ENCODE peak calls at places on chromosomes 2 and 18, in eight cellular contexts. Z is spleen; Y is ascending aorta; I is HepG2; G is CD4-positive, CD25-positive, alpha-beta regulatory T cell; U is adrenal gland; H is right lobe of liver; E is tibial artery. J is an unnamed sample.

GRCh38 chr18:9569178-9569577 is 45.2 kb downstream of the PPP4R1 start:
- DNase-seq in E (no peak), H (no peak), Y (no peak), I (no peak), U (no peak), Z (no peak), G (no peak), J (no peak)

GRCh38 chr18:59660976-59661743 is 36.1 kb downstream of the CCBE1 start:
- DNase-seq in I (no peak), E (no peak), H (no peak), Z (no peak), U (no peak), G (no peak), Y (no peak), J (no peak)

GRCh38 chr2:18949871-18950597 is 360.7 kb upstream of the NT5C1B start:
- DNase-seq in E (no peak), I (no peak), U (peak), G (no peak), Y (no peak), H (no peak), Z (no peak), J (no peak)

GRCh38 chr2:159460227-159460626 is 156.1 kb downstream of the BAZ2B start:
- DNase-seq in Z (no peak), E (no peak), G (no peak), Y (no peak), H (no peak), I (no peak), U (no peak), J (no peak)

GRCh38 chr2:84906900-84907714 is 1.7 kb downstream of the TMSB10 start:
- DNase-seq in I (peak), Y (no peak), Z (peak), H (peak), G (peak), E (peak), U (peak), J (no peak)

GRCh38 chr2:48399828-48400552 is 130.0 kb upstream of the STON1 start:
- DNase-seq in Z (no peak), E (no peak), U (no peak), H (no peak), G (no peak), I (no peak), Y (no peak), J (no peak)

GRCh38 chr2:156565066-156565710 is 129.0 kb downstream of the GPD2 start:
- DNase-seq in Y (no peak), Z (no peak), H (no peak), I (no peak), U (no peak), G (no peak), E (no peak), J (no peak)

GRCh38 chr2:38277245-38278119 is 99.6 kb downstream of the ATL2 start:
- DNase-seq in U (no peak), H (no peak), E (no peak), Z (no peak), I (peak), G (no peak), Y (no peak), J (no peak)

GRCh38 chr2:128414946-128415767 is 96.5 kb upstream of the HS6ST1 start:
- DNase-seq in I (no peak), H (no peak), Z (peak), E (peak), U (no peak), Y (no peak), G (no peak), J (no peak)

GRCh38 chr18:41646915-41647314 is 308.1 kb upstream of the PIK3C3 start:
- DNase-seq in U (no peak), H (no peak), I (no peak), G (no peak), E (no peak), Z (no peak), Y (no peak), J (no peak)

GRCh38 chr18:57150828-57151227 is 3.9 kb downstream of the BOD1L2 start:
- DNase-seq in H (no peak), I (no peak), E (no peak), Z (no peak), G (no peak), U (no peak), Y (no peak), J (no peak)

GRCh38 chr2:201118957-201119848 is 3.2 kb downstream of the CFLAR start:
- DNase-seq in G (peak), E (no peak), I (no peak), U (no peak), Y (no peak), H (no peak), Z (no peak), J (no peak)

GRCh38 chr2:151827564-151828142 is 568 bp downstream of the ARL5A start:
- DNase-seq in G (no peak), E (peak), Z (peak), H (no peak), Y (no peak), I (peak), U (peak), J (no peak)

GRCh38 chr2:239956818-239957261 is 68.3 kb downstream of the NDUFA10 start:
- DNase-seq in I (no peak), E (peak), Y (no peak), G (no peak), U (no peak), H (peak), Z (peak), J (no peak)

GRCh38 chr2:95054016-95054415 is 28.5 kb downstream of the MAL start:
- DNase-seq in Y (no peak), E (no peak), Z (peak), U (no peak), I (no peak), H (no peak), G (no peak), J (no peak)

GRCh38 chr2:58042486-58042970 is 4.1 kb upstream of the VRK2 start:
- DNase-seq in Z (no peak), U (peak), I (peak), E (no peak), G (no peak), H (no peak), Y (no peak), J (no peak)

GRCh38 chr2:71702071-71702970 is 249.0 kb downstream of the DYSF start:
- DNase-seq in G (no peak), Z (peak), U (no peak), E (peak), Y (no peak), I (no peak), H (no peak), J (no peak)

GRCh38 chr2:71250945-71251344 is 24.0 kb upstream of the PAIP2B start:
- DNase-seq in Z (no peak), G (no peak), I (no peak), U (no peak), E (no peak), Y (no peak), H (no peak), J (no peak)

GRCh38 chr2:7203056-7203467 is 285.9 kb downstream of the RNF144A start:
- DNase-seq in G (peak), H (no peak), I (peak), E (no peak), Y (no peak), Z (no peak), U (peak), J (no peak)

GRCh38 chr2:131146255-131146654 is 41.1 kb downstream of the PLEKHB2 start:
- DNase-seq in E (no peak), Z (no peak), Y (no peak), I (no peak), G (no peak), H (no peak), U (no peak), J (no peak)

GRCh38 chr2:112031916-112032582 is 23.0 kb upstream of the TMEM87B start:
- DNase-seq in Z (no peak), G (no peak), I (no peak), E (no peak), Y (no peak), U (no peak), H (no peak), J (no peak)

GRCh38 chr2:74499269-74499939 is at the start of gene LBX2:
- DNase-seq in U (no peak), G (peak), H (no peak), Z (peak), I (no peak), Y (no peak), E (no peak), J (no peak)

GRCh38 chr2:86006524-86006923 is 99.2 kb downstream of the POLR1A start:
- DNase-seq in Z (no peak), G (no peak), Y (no peak), H (no peak), E (no peak), I (no peak), U (no peak), J (no peak)

GRCh38 chr2:45987856-45988255 is 309.4 kb upstream of the EPAS1 start:
- DNase-seq in H (no peak), E (no peak), Y (no peak), U (no peak), Z (no peak), G (no peak), I (no peak), J (no peak)

GRCh38 chr2:221289389-221289788 is 282.7 kb downstream of the EPHA4 start:
- DNase-seq in I (no peak), U (no peak), H (no peak), Y (no peak), G (no peak), Z (no peak), E (no peak), J (no peak)

GRCh38 chr2:12950957-12951656 is 234.4 kb downstream of the TRIB2 start:
- DNase-seq in Z (no peak), E (no peak), I (no peak), G (no peak), U (no peak), Y (no peak), H (no peak), J (no peak)

GRCh38 chr2:101251844-101252407 is 760 bp upstream of the CNOT11 start:
- DNase-seq in U (no peak), E (no peak), I (peak), G (peak), Y (no peak), Z (no peak), H (no peak), J (no peak)

GRCh38 chr2:191869178-191869577 is 22.3 kb upstream of the CAVIN2 start:
- DNase-seq in U (no peak), E (no peak), Y (no peak), G (no peak), Z (no peak), I (peak), H (no peak), J (no peak)

GRCh38 chr18:9091066-9091476 is 11.4 kb upstream of the NDUFV2 start:
- DNase-seq in E (no peak), U (no peak), G (peak), Z (no peak), I (no peak), Y (no peak), H (no peak), J (no peak)

GRCh38 chr2:60710707-60711106 is 45.4 kb upstream of the PAPOLG start:
- DNase-seq in G (no peak), Y (peak), E (peak), I (no peak), Z (no peak), H (no peak), U (peak), J (no peak)

GRCh38 chr2:197804758-197805597 is 585 bp downstream of the PLCL1 start:
- DNase-seq in Y (no peak), E (peak), G (peak), H (peak), U (peak), Z (peak), I (no peak), J (peak)

GRCh38 chr2:237262838-237263771 is 150.9 kb downstream of the COL6A3 start:
- DNase-seq in E (no peak), H (no peak), U (no peak), Y (no peak), I (no peak), Z (no peak), G (no peak), J (no peak)

GRCh38 chr2:86393521-86394490 is 47.4 kb upstream of the KDM3A start:
- DNase-seq in E (no peak), I (no peak), Y (no peak), H (no peak), Z (no peak), G (no peak), U (no peak), J (no peak)

GRCh38 chr2:241613018-241613780 is 23.8 kb downstream of the THAP4 start:
- DNase-seq in U (no peak), H (no peak), Y (no peak), E (no peak), Z (no peak), G (no peak), I (no peak), J (no peak)

GRCh38 chr2:233801357-233802131 is 23.4 kb downstream of the MROH2A start:
- DNase-seq in E (peak), Z (peak), H (no peak), G (no peak), Y (no peak), I (no peak), U (no peak), J (no peak)

GRCh38 chr2:107932986-107933385 is 53.3 kb upstream of the SLC5A7 start:
- DNase-seq in Y (no peak), Z (no peak), G (no peak), I (no peak), U (no peak), E (no peak), H (no peak), J (no peak)

GRCh38 chr2:45962522-45962921 is 311.0 kb downstream of the PRKCE start:
- DNase-seq in E (peak), G (no peak), I (no peak), Z (no peak), Y (no peak), H (peak), U (peak), J (peak)

GRCh38 chr2:120066708-120067547 is 54.1 kb downstream of the EPB41L5 start:
- DNase-seq in I (peak), G (no peak), Z (no peak), H (no peak), Y (no peak), E (no peak), U (no peak), J (no peak)

GRCh38 chr2:132448771-132449170 is 32.2 kb downstream of the GPR39 start:
- DNase-seq in Y (no peak), G (no peak), Z (no peak), U (peak), I (no peak), H (no peak), E (no peak), J (no peak)

GRCh38 chr2:132446460-132446859 is 29.9 kb downstream of the GPR39 start:
- DNase-seq in G (no peak), I (no peak), Y (no peak), E (no peak), U (no peak), Z (no peak), H (no peak), J (no peak)

GRCh38 chr2:132443106-132443505 is 26.5 kb downstream of the GPR39 start:
- DNase-seq in H (no peak), E (no peak), Z (no peak), Y (no peak), U (no peak), G (no peak), I (no peak), J (no peak)

GRCh38 chr2:132449868-132450267 is 33.3 kb downstream of the GPR39 start:
- DNase-seq in E (no peak), Z (no peak), Y (no peak), H (no peak), G (no peak), I (no peak), U (no peak), J (no peak)

DNA sequence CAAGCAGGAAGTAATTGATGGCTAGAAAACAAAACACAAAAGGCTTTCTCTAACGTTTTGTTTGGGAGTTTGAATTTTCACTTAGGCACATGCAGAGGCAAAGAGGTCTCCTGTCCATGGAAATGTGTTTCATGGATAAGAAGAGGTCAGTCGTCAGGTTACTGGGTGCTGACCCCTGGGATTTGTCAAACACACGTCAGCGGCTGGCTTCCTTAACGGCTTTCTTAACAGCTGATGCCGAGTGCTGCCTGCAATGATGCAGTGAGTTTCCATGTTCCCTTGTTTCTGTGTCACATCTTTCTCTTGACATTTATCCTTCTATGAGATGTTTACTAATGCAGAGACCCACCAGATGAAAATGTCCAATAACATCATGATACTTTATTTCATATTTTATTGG is 31.7 kb downstream of the GPR39 start:
- DNase-seq in I (no peak), Z (no peak), U (no peak), G (no peak), H (no peak), Y (no peak), E (no peak), J (no peak)
- H3K4me3 ChIP-seq in I (no peak), Z (no peak), U (no peak), G (no peak), H (no peak), Y (no peak), E (no peak), J (no peak)

GRCh38 chr18:48663931-48664847 is 125.4 kb downstream of the CTIF start:
- DNase-seq in Y (no peak), H (peak), Z (peak), G (peak), E (peak), I (peak), U (peak), J (no peak)

GRCh38 chr18:48660346-48661228 is 121.8 kb downstream of the CTIF start:
- DNase-seq in Y (no peak), E (no peak), H (no peak), I (no peak), U (peak), Z (no peak), G (no peak), J (no peak)

GRCh38 chr18:48661421-48661820 is 122.6 kb downstream of the CTIF start:
- DNase-seq in H (no peak), U (no peak), Z (no peak), Y (no peak), E (no peak), G (no peak), I (no peak), J (no peak)

GRCh38 chr18:48663096-48663930 is 124.5 kb downstream of the CTIF start:
- DNase-seq in Y (no peak), H (no peak), I (no peak), E (peak), Z (no peak), U (no peak), G (no peak), J (no peak)

DNA sequence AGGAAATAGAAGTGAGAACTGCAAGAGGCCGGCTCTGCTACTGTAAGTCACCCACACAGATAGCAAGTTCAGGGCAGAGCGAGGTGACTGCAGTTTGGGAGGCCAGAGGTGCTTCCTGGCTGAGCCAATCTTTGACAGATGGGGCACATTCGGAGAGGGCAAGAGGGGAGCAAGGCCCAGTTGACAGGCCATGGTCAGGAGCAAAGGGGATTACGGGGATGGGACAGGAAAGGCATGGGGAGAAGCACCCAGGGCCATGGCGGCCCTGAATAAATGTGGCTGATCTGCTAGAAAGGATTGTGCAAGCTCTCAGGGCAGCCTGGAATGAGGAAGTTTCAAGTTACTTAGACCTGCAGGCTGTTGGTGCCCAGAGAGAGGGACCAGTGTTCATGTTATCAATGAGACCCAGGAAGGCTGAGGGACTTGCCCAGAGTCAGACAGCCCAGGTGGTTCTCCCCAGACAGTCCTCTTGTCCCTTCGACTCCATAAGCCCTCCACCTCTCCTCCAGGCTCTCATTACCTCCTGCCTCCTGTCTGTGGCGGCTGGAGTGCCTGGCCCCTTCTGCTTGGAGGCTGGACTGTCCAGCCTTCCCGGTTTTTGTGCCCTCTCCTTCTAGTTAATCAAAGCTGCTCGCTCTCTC is 123.3 kb downstream of the CTIF start:
- DNase-seq in I (peak), H (no peak), U (peak), E (peak), G (no peak), Z (no peak), Y (no peak), J (no peak)
- H3K27ac ChIP-seq in I (peak), H (no peak), U (no peak), E (peak), G (no peak), Z (no peak), Y (no peak), J (no peak)

DNA sequence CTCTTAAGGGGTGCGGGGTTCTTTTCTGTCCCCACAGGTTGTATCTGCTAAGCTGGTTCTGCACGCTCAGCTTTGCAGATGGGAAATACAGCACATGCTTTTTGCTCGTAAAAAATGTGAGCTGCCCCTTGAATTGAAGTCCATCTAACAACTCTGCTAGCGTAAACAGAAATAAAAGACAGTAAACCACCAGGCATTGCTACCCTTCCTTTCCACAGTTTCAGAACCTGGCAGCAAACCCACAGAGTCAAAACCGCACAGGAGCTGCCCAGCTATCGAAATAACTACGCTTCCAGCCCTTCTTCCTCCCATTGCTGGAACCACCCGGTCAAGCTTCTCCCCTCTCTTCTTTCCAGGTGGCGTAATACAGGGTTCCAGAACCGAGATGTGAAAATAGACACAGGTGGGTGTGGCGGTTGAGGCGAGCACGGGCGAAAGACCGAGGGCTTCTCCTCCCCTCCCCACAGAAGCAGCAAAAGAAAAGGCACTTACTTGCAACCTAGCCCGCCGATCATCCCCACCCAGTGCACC is 474 bp downstream of the SCN9A start:
- DNase-seq in H (no peak), Z (no peak), E (no peak), Y (no peak), I (peak), G (no peak), U (no peak), J (no peak)
- H3K4me3 ChIP-seq in H (peak), Z (peak), E (peak), Y (peak), I (peak), G (no peak), U (no peak), J (peak)

DNA sequence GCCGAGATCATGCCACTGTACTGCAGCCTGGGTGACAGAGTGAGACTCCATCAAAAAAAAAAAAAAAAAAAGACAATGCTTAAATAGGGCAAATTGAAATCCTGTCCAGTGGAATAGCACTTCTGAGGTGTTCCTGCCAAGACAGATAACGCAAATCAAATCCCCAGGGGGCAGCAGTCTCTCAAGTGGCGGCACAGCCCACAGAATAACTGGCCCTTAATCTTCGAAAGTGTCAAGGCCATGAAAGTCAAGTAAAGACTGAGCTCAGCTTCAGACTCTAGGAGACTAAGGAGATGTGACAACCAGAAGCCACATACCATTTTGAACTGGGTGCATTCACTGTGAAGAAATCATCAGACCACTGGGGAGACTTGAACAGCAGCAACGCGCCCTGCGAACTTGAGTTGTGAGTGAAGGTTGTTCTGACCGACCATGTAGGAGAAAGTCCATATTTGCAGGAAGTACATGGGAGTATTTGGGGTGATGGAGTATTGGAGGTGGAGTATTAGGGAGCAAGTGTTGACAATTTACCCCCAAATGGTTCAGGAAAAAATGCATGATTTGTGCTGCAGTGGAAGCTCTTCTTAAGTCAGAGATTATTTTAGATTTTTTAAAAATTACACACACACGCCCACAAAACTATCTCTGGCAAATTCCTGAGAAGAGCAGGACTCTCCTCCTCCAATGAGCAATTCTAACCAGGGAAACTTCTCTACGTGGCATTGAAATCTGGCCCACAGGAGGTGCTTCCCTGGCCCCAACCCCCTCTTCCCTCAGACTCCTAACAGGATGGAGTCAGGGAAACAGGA is 65.8 kb upstream of the ASAP2 start:
- DNase-seq in H (no peak), U (no peak), G (no peak), I (no peak), Y (no peak), Z (peak), E (no peak), J (no peak)
- H3K27ac ChIP-seq in H (no peak), U (no peak), G (no peak), I (no peak), Y (no peak), Z (no peak), E (no peak), J (no peak)